ENCODE peak calls at places on chromosome 16, in five cellular contexts. One of them, this sample, is unnamed.

GRCh38 chr16:20857281-20857680 is 42.9 kb downstream of the DCUN1D3 start:
- DNase-seq in A549: no peak
- DNase-seq in brain microvascular endothelial cell: no peak
- DNase-seq in body of pancreas: no peak
- DNase-seq in heart left ventricle: no peak
- DNase-seq in this sample: no peak

GRCh38 chr16:85192736-85193493 is 80.6 kb upstream of the CIBAR2 start:
- DNase-seq in A549: no peak
- DNase-seq in brain microvascular endothelial cell: no peak
- DNase-seq in body of pancreas: no peak
- DNase-seq in heart left ventricle: no peak
- DNase-seq in this sample: no peak

GRCh38 chr16:4407543-4408322 is 8.7 kb downstream of the CORO7 start:
- DNase-seq in A549: no peak
- DNase-seq in brain microvascular endothelial cell: no peak
- DNase-seq in body of pancreas: no peak
- DNase-seq in heart left ventricle: no peak
- DNase-seq in this sample: no peak

GRCh38 chr16:81449241-81449640 is 4.6 kb downstream of the CMIP start:
- DNase-seq in A549: no peak
- DNase-seq in brain microvascular endothelial cell: no peak
- DNase-seq in body of pancreas: no peak
- DNase-seq in heart left ventricle: no peak
- DNase-seq in this sample: no peak

GRCh38 chr16:65032397-65032796 is 89.5 kb downstream of the CDH11 start:
- DNase-seq in A549: no peak
- DNase-seq in brain microvascular endothelial cell: no peak
- DNase-seq in body of pancreas: no peak
- DNase-seq in heart left ventricle: no peak
- DNase-seq in this sample: no peak

GRCh38 chr16:74748042-74748709 is 26.4 kb downstream of the FA2H start:
- DNase-seq in A549: no peak
- DNase-seq in brain microvascular endothelial cell: no peak
- DNase-seq in body of pancreas: no peak
- DNase-seq in heart left ventricle: no peak
- DNase-seq in this sample: no peak

GRCh38 chr16:67847064-67847861 is at the start of gene CENPT:
- DNase-seq in A549: no peak
- DNase-seq in brain microvascular endothelial cell: peak; percentile 60
- DNase-seq in body of pancreas: peak; percentile 76
- DNase-seq in heart left ventricle: no peak
- DNase-seq in this sample: peak; percentile 79

GRCh38 chr16:66389256-66390175 is 23.0 kb downstream of the CDH5 start:
- DNase-seq in A549: no peak
- DNase-seq in brain microvascular endothelial cell: no peak
- DNase-seq in body of pancreas: no peak
- DNase-seq in heart left ventricle: no peak
- DNase-seq in this sample: no peak

GRCh38 chr16:4313563-4314531 is 2.0 kb upstream of the GLIS2 start:
- DNase-seq in A549: peak; percentile 97
- DNase-seq in brain microvascular endothelial cell: no peak
- DNase-seq in body of pancreas: peak; percentile 78
- DNase-seq in heart left ventricle: no peak
- DNase-seq in this sample: no peak

GRCh38 chr16:66580605-66581209 is 1.4 kb downstream of the CMTM2 start:
- DNase-seq in A549: no peak
- DNase-seq in brain microvascular endothelial cell: peak; percentile 60
- DNase-seq in body of pancreas: no peak
- DNase-seq in heart left ventricle: no peak
- DNase-seq in this sample: peak; percentile 66

GRCh38 chr16:78249056-78249455 is 149.6 kb downstream of the WWOX start:
- DNase-seq in A549: no peak
- DNase-seq in brain microvascular endothelial cell: no peak
- DNase-seq in body of pancreas: peak; percentile 83
- DNase-seq in heart left ventricle: no peak
- DNase-seq in this sample: no peak

GRCh38 chr16:89449726-89450335 is 40.5 kb downstream of the ANKRD11 start:
- DNase-seq in A549: no peak
- DNase-seq in brain microvascular endothelial cell: peak; percentile 21
- DNase-seq in body of pancreas: no peak
- DNase-seq in heart left ventricle: no peak
- DNase-seq in this sample: peak; percentile 17

GRCh38 chr16:555528-556478 is 4.4 kb upstream of the PRR35 start:
- DNase-seq in A549: no peak
- DNase-seq in brain microvascular endothelial cell: no peak
- DNase-seq in body of pancreas: no peak
- DNase-seq in heart left ventricle: no peak
- DNase-seq in this sample: no peak

GRCh38 chr16:48434653-48435318 is 49.6 kb upstream of the SIAH1 start:
- DNase-seq in A549: peak; percentile 33
- DNase-seq in brain microvascular endothelial cell: peak; percentile 70
- DNase-seq in body of pancreas: no peak
- DNase-seq in heart left ventricle: no peak
- DNase-seq in this sample: no peak

GRCh38 chr16:711084-711483 is 3.8 kb upstream of the METRN start:
- DNase-seq in A549: no peak
- DNase-seq in brain microvascular endothelial cell: no peak
- DNase-seq in body of pancreas: no peak
- DNase-seq in heart left ventricle: no peak
- DNase-seq in this sample: no peak

GRCh38 chr16:13480801-13481200 is 439.2 kb upstream of the ERCC4 start:
- DNase-seq in A549: no peak
- DNase-seq in brain microvascular endothelial cell: no peak
- DNase-seq in body of pancreas: no peak
- DNase-seq in heart left ventricle: no peak
- DNase-seq in this sample: peak; percentile 4

GRCh38 chr16:88631384-88631783 is 7.0 kb upstream of the IL17C start:
- DNase-seq in A549: no peak
- DNase-seq in brain microvascular endothelial cell: no peak
- DNase-seq in body of pancreas: no peak
- DNase-seq in heart left ventricle: peak; percentile 37
- DNase-seq in this sample: no peak

GRCh38 chr16:24255446-24256352 is at the start of gene CACNG3:
- DNase-seq in A549: peak; percentile 10
- DNase-seq in brain microvascular endothelial cell: peak; percentile 11
- DNase-seq in body of pancreas: peak; percentile 52
- DNase-seq in heart left ventricle: peak; percentile 35
- DNase-seq in this sample: no peak

GRCh38 chr16:85762970-85763369 is 12.1 kb upstream of the C16orf74 start:
- DNase-seq in A549: no peak
- DNase-seq in brain microvascular endothelial cell: no peak
- DNase-seq in body of pancreas: no peak
- DNase-seq in heart left ventricle: no peak
- DNase-seq in this sample: no peak

GRCh38 chr16:66928702-66929388 is 3.5 kb upstream of the RRAD start:
- DNase-seq in A549: no peak
- DNase-seq in brain microvascular endothelial cell: peak; percentile 18
- DNase-seq in body of pancreas: no peak
- DNase-seq in heart left ventricle: no peak
- DNase-seq in this sample: peak; percentile 21

GRCh38 chr16:7449306-7449705 is 116.7 kb downstream of the RBFOX1 start:
- DNase-seq in A549: no peak
- DNase-seq in brain microvascular endothelial cell: no peak
- DNase-seq in body of pancreas: no peak
- DNase-seq in heart left ventricle: no peak
- DNase-seq in this sample: no peak

GRCh38 chr16:56947604-56947995 is 14.2 kb upstream of the CETP start:
- DNase-seq in A549: no peak
- DNase-seq in brain microvascular endothelial cell: no peak
- DNase-seq in body of pancreas: no peak
- DNase-seq in heart left ventricle: no peak
- DNase-seq in this sample: no peak

GRCh38 chr16:1926223-1926718 is 8.1 kb upstream of the HS3ST6 start:
- DNase-seq in A549: no peak
- DNase-seq in brain microvascular endothelial cell: no peak
- DNase-seq in body of pancreas: no peak
- DNase-seq in heart left ventricle: no peak
- DNase-seq in this sample: no peak

GRCh38 chr16:46929378-46930332 is 43.8 kb downstream of the DNAJA2 start:
- DNase-seq in A549: peak; percentile 81
- DNase-seq in brain microvascular endothelial cell: peak; percentile 29
- DNase-seq in body of pancreas: peak; percentile 76
- DNase-seq in heart left ventricle: peak; percentile 57
- DNase-seq in this sample: peak; percentile 18

GRCh38 chr16:86243571-86244154 is 266.7 kb upstream of the FOXF1 start:
- DNase-seq in A549: no peak
- DNase-seq in brain microvascular endothelial cell: no peak
- DNase-seq in body of pancreas: no peak
- DNase-seq in heart left ventricle: no peak
- DNase-seq in this sample: no peak

GRCh38 chr16:70572050-70572925 is 48.7 kb downstream of the SF3B3 start:
- DNase-seq in A549: no peak
- DNase-seq in brain microvascular endothelial cell: no peak
- DNase-seq in body of pancreas: no peak
- DNase-seq in heart left ventricle: no peak
- DNase-seq in this sample: no peak

GRCh38 chr16:72986011-72986410 is 61.9 kb downstream of the ZFHX3 start:
- DNase-seq in A549: no peak
- DNase-seq in brain microvascular endothelial cell: peak; percentile 41
- DNase-seq in body of pancreas: peak; percentile 26
- DNase-seq in heart left ventricle: peak; percentile 49
- DNase-seq in this sample: no peak

DNA sequence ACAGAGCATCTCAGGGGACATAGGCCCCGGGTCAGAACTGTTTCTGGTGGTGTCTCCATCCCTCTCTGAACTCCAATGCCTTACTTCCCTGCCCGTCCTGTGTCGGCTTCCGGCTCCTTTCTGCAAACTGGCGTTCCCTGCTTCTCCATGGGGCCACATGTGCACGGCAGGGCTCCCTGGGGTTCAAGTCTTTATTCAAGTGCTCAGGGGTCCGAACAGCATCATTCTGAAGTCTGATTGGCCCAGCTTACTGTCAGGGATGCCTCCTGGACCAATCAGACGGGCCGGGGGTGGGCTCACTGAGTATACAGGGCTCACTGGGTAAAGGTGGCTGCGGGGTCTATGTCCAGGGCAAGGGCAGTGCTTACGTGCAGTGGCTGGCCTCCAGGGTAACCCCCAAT is 17.1 kb downstream of the C16orf82 start:
- DNase-seq in A549: no peak
- DNase-seq in brain microvascular endothelial cell: no peak
- DNase-seq in body of pancreas: no peak
- DNase-seq in heart left ventricle: peak; percentile 32
- DNase-seq in this sample: no peak
- H3K27ac ChIP-seq in A549: no peak overlapping the region
- H3K27ac ChIP-seq in brain microvascular endothelial cell: no peak overlapping the region
- H3K27ac ChIP-seq in body of pancreas: no peak overlapping the region
- H3K27ac ChIP-seq in heart left ventricle: no peak overlapping the region
- H3K27ac ChIP-seq in this sample: no peak overlapping the region

DNA sequence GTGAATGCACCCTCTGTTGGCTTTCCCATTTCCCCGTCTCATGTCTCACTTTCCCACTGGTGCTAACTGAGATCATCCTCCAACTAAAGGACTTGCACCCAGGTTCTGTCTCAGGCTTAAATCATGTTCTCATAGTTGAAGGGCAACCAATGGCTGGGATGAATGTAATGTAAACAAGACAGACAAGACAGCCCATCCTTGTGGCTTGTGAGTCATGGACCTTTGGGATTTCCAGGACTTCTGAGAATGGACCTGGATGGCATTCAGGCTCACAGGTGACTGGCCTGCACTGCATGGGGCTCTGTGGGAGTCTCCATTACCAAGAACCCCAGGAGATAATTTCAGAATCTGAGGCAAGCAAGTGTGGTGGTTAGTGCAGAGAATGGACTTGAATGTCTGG is 347.5 kb downstream of the HAPSTR1 start:
- DNase-seq in A549: no peak
- DNase-seq in brain microvascular endothelial cell: no peak
- DNase-seq in body of pancreas: no peak
- DNase-seq in heart left ventricle: no peak
- DNase-seq in this sample: no peak
- H3K27ac ChIP-seq in A549: no peak overlapping the region
- H3K27ac ChIP-seq in brain microvascular endothelial cell: no peak overlapping the region
- H3K27ac ChIP-seq in body of pancreas: no peak overlapping the region
- H3K27ac ChIP-seq in heart left ventricle: no peak overlapping the region
- H3K27ac ChIP-seq in this sample: no peak overlapping the region

DNA sequence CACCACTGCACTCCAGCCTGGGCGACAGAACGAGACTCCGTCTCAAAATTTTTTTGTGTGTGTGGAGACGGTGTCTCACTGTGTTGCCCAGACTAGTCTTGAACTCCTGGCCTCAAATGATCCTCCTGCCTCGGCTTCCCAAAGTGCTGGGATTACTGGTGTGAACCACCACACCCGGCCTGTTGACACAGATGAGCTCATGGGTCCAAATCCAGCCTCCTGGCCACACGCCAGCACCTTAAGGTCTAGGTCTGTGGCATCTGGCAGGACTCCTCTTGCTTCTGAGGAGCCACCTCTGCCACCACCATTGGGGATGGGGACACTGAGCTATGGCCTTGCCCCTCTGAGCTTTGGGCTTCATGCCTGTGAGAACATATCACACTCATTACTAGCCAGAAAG is 5.4 kb upstream of the CDIPT start:
- DNase-seq in A549: no peak
- DNase-seq in brain microvascular endothelial cell: no peak
- DNase-seq in body of pancreas: no peak
- DNase-seq in heart left ventricle: no peak
- DNase-seq in this sample: no peak
- H3K27ac ChIP-seq in A549: no peak overlapping the region
- H3K27ac ChIP-seq in brain microvascular endothelial cell: no peak overlapping the region
- H3K27ac ChIP-seq in body of pancreas: no peak overlapping the region
- H3K27ac ChIP-seq in heart left ventricle: no peak overlapping the region
- H3K27ac ChIP-seq in this sample: no peak overlapping the region

GRCh38 chr16:10878644-10879498 is 1.9 kb downstream of the CIITA start:
- DNase-seq in A549: no peak
- DNase-seq in brain microvascular endothelial cell: peak; percentile 6
- DNase-seq in body of pancreas: peak; percentile 48
- DNase-seq in heart left ventricle: peak; percentile 45
- DNase-seq in this sample: no peak

GRCh38 chr16:10879681-10880589 is 2.9 kb downstream of the CIITA start:
- DNase-seq in A549: no peak
- DNase-seq in brain microvascular endothelial cell: no peak
- DNase-seq in body of pancreas: no peak
- DNase-seq in heart left ventricle: no peak
- DNase-seq in this sample: no peak

GRCh38 chr16:10883004-10883403 is 6.0 kb downstream of the CIITA start:
- DNase-seq in A549: no peak
- DNase-seq in brain microvascular endothelial cell: no peak
- DNase-seq in body of pancreas: peak; percentile 30
- DNase-seq in heart left ventricle: no peak
- DNase-seq in this sample: no peak

GRCh38 chr16:10880609-10881452 is 3.8 kb downstream of the CIITA start:
- DNase-seq in A549: no peak
- DNase-seq in brain microvascular endothelial cell: no peak
- DNase-seq in body of pancreas: no peak
- DNase-seq in heart left ventricle: no peak
- DNase-seq in this sample: no peak

DNA sequence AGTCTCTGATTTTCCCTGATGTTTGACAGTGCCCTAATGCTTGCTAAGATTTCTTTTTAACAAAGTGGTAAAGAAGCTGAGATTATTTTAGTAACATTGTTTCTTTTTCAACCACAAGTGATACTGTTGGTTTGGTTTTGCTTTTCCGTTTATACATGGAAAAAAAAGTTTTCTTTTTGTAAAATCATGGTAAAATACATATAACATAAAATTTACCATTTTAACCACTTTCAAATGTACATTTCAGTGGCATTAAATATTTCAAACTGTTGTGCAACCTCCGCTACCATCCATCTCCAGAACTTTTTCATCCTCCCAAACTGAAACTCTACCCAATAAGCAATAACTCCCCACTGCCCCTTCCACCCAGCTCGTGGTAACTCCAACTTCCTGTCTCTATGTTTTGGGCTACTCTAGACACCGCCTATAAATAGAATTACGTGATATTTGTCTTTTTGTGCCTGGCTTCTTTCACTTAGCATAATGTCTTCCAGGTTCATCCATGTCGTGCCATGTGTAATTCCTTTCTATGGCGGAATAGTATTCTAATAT is 4.6 kb downstream of the CIITA start:
- DNase-seq in A549: no peak
- DNase-seq in brain microvascular endothelial cell: no peak
- DNase-seq in body of pancreas: no peak
- DNase-seq in heart left ventricle: no peak
- DNase-seq in this sample: no peak
- H3K27ac ChIP-seq in A549: no peak overlapping the region
- H3K27ac ChIP-seq in brain microvascular endothelial cell: no peak overlapping the region
- H3K27ac ChIP-seq in body of pancreas: no peak overlapping the region
- H3K27ac ChIP-seq in heart left ventricle: no peak overlapping the region
- H3K27ac ChIP-seq in this sample: no peak overlapping the region